ENCODE peak calls at places on chromosomes 13 and 19, in seven cellular contexts. One of them, this sample, is unnamed.

GRCh38 chr13:66853559-66853958 is 376.6 kb downstream of the PCDH9 start:
- DNase-seq in NCI-H69: peak
- DNase-seq in NCI-H2227 treated with DMSO at 0.1 percent for 48 hours: no peak
- DNase-seq in ACHN: no peak
- DNase-seq in HFFc6: no peak
- DNase-seq in activated naive CD4-positive, alpha-beta T cell: no peak
- DNase-seq in naive thymus-derived CD8-positive, alpha-beta T cell: no peak
- DNase-seq in this sample: no peak

GRCh38 chr13:27621116-27621365 is 651 bp upstream of the POLR1D start:
- DNase-seq in NCI-H69: no peak
- DNase-seq in NCI-H2227 treated with DMSO at 0.1 percent for 48 hours: no peak
- DNase-seq in ACHN: no peak
- DNase-seq in HFFc6: no peak
- DNase-seq in activated naive CD4-positive, alpha-beta T cell: no peak
- DNase-seq in naive thymus-derived CD8-positive, alpha-beta T cell: no peak
- DNase-seq in this sample: peak

GRCh38 chr19:56333506-56333905 is 18.9 kb upstream of the ZSCAN5A start:
- DNase-seq in NCI-H69: peak
- DNase-seq in NCI-H2227 treated with DMSO at 0.1 percent for 48 hours: peak
- DNase-seq in ACHN: peak
- DNase-seq in HFFc6: peak
- DNase-seq in activated naive CD4-positive, alpha-beta T cell: no peak
- DNase-seq in naive thymus-derived CD8-positive, alpha-beta T cell: peak
- DNase-seq in this sample: no peak

GRCh38 chr19:5292453-5292842 is 48.2 kb downstream of the PTPRS start:
- DNase-seq in NCI-H69: no peak
- DNase-seq in NCI-H2227 treated with DMSO at 0.1 percent for 48 hours: no peak
- DNase-seq in ACHN: peak
- DNase-seq in HFFc6: no peak
- DNase-seq in activated naive CD4-positive, alpha-beta T cell: no peak
- DNase-seq in naive thymus-derived CD8-positive, alpha-beta T cell: no peak
- DNase-seq in this sample: no peak

GRCh38 chr13:64855506-64855905 is 2374.6 kb downstream of the PCDH9 start:
- DNase-seq in NCI-H69: peak
- DNase-seq in NCI-H2227 treated with DMSO at 0.1 percent for 48 hours: no peak
- DNase-seq in ACHN: no peak
- DNase-seq in HFFc6: no peak
- DNase-seq in activated naive CD4-positive, alpha-beta T cell: no peak
- DNase-seq in naive thymus-derived CD8-positive, alpha-beta T cell: no peak
- DNase-seq in this sample: no peak

GRCh38 chr13:19764237-19764636 is 18.5 kb downstream of the PSPC1 start:
- DNase-seq in NCI-H69: no peak
- DNase-seq in NCI-H2227 treated with DMSO at 0.1 percent for 48 hours: no peak
- DNase-seq in ACHN: no peak
- DNase-seq in HFFc6: no peak
- DNase-seq in activated naive CD4-positive, alpha-beta T cell: no peak
- DNase-seq in naive thymus-derived CD8-positive, alpha-beta T cell: no peak
- DNase-seq in this sample: no peak

GRCh38 chr13:80235559-80236296 is 105.2 kb downstream of the SPRY2 start:
- DNase-seq in NCI-H69: peak
- DNase-seq in NCI-H2227 treated with DMSO at 0.1 percent for 48 hours: no peak
- DNase-seq in ACHN: no peak
- DNase-seq in HFFc6: no peak
- DNase-seq in activated naive CD4-positive, alpha-beta T cell: no peak
- DNase-seq in naive thymus-derived CD8-positive, alpha-beta T cell: no peak
- DNase-seq in this sample: peak

GRCh38 chr13:20127263-20127562 is 33.6 kb downstream of the GJA3 start:
- DNase-seq in NCI-H69: no peak
- DNase-seq in NCI-H2227 treated with DMSO at 0.1 percent for 48 hours: no peak
- DNase-seq in ACHN: no peak
- DNase-seq in HFFc6: no peak
- DNase-seq in activated naive CD4-positive, alpha-beta T cell: no peak
- DNase-seq in naive thymus-derived CD8-positive, alpha-beta T cell: no peak
- DNase-seq in this sample: no peak

GRCh38 chr13:40356011-40356410 is 310.4 kb downstream of the FOXO1 start:
- DNase-seq in NCI-H69: no peak
- DNase-seq in NCI-H2227 treated with DMSO at 0.1 percent for 48 hours: no peak
- DNase-seq in ACHN: no peak
- DNase-seq in HFFc6: no peak
- DNase-seq in activated naive CD4-positive, alpha-beta T cell: no peak
- DNase-seq in naive thymus-derived CD8-positive, alpha-beta T cell: no peak
- DNase-seq in this sample: no peak

GRCh38 chr19:10719466-10719961 is 1.6 kb downstream of the DNM2 start:
- DNase-seq in NCI-H69: peak
- DNase-seq in NCI-H2227 treated with DMSO at 0.1 percent for 48 hours: no peak
- DNase-seq in ACHN: no peak
- DNase-seq in HFFc6: no peak
- DNase-seq in activated naive CD4-positive, alpha-beta T cell: no peak
- DNase-seq in naive thymus-derived CD8-positive, alpha-beta T cell: no peak
- DNase-seq in this sample: no peak